ENCODE peak calls at places on chromosomes 16 and 17, in seven cellular contexts. N is mucosa of descending colon; E is GM19239; V is left cardiac atrium; S is stimulated activated CD8-positive, alpha-beta memory T cell treated with anti-CD3 and anti-CD28 coated beads, Interleukin-4, amount 100 ng/mL, for 4 hours; R is T-helper 22 cell; G is neuronal stem cell. X is an unnamed sample.

GRCh38 chr16:15782573-15783365 is 74.1 kb downstream of the MYH11 start:
- DNase-seq in G (no peak), N (no peak), S (no peak), E (no peak), V (no peak), R (no peak), X (no peak)

GRCh38 chr17:68519911-68520310 is 7.7 kb downstream of the PRKAR1A start:
- DNase-seq in G (no peak), N (no peak), R (no peak), S (no peak), V (no peak), E (no peak), X (no peak)

GRCh38 chr16:85248857-85249256 is 136.6 kb upstream of the CIBAR2 start:
- DNase-seq in S (no peak), N (no peak), R (no peak), V (no peak), E (no peak), G (no peak), X (no peak)

GRCh38 chr16:81410643-81411235 is 33.9 kb upstream of the CMIP start:
- DNase-seq in G (no peak), S (no peak), N (no peak), R (no peak), V (no peak), E (no peak), X (no peak)

GRCh38 chr17:79671387-79671752 is 59.4 kb upstream of the ENPP7 start:
- DNase-seq in G (no peak), S (no peak), N (no peak), R (no peak), V (no peak), E (no peak), X (no peak)

GRCh38 chr17:40819528-40820125 is 2.8 kb downstream of the KRT10 start:
- DNase-seq in E (no peak), G (no peak), S (no peak), R (no peak), V (no peak), N (no peak), X (no peak)

GRCh38 chr16:8678068-8678927 is 3.9 kb downstream of the ABAT start:
- DNase-seq in G (no peak), S (no peak), V (no peak), R (no peak), N (no peak), E (no peak), X (no peak)

GRCh38 chr16:46427340-46428107 is 193.7 kb downstream of the SHCBP1 start:
- DNase-seq in S (no peak), G (no peak), V (no peak), R (no peak), N (no peak), E (no peak), X (no peak)

GRCh38 chr17:39928868-39929651 is 1.5 kb downstream of the LRRC3C start:
- DNase-seq in N (no peak), V (no peak), G (no peak), E (no peak), R (no peak), S (no peak), X (no peak)

GRCh38 chr16:84450176-84450865 is 54.1 kb downstream of the MEAK7 start:
- DNase-seq in V (no peak), S (no peak), G (no peak), N (no peak), E (no peak), R (no peak), X (no peak)

GRCh38 chr16:83738926-83739503 is 68.8 kb upstream of the HSBP1 start:
- DNase-seq in G (no peak), S (no peak), N (no peak), V (no peak), R (no peak), E (no peak), X (no peak)

GRCh38 chr16:9081183-9081582 is 10.3 kb upstream of the HAPSTR1 start:
- DNase-seq in R (no peak), E (no peak), V (no peak), G (no peak), N (no peak), S (no peak), X (no peak)

GRCh38 chr16:30335598-30336474 is 19.3 kb downstream of the CD2BP2 start:
- DNase-seq in G (no peak), S (no peak), N (peak; percentile 42), R (peak; percentile 21), E (no peak), V (no peak), X (no peak)

GRCh38 chr17:66255112-66255511 is 25.9 kb upstream of the APOH start:
- DNase-seq in R (peak; percentile 2), V (no peak), S (no peak), G (peak; percentile 37), E (no peak), N (peak; percentile 64), X (no peak)

GRCh38 chr17:75689441-75689873 is 22.3 kb downstream of the SAP30BP start:
- DNase-seq in V (no peak), N (no peak), G (no peak), E (peak; percentile 49), R (no peak), S (no peak), X (no peak)

GRCh38 chr16:75074920-75075687 is 41.5 kb downstream of the LDHD start:
- DNase-seq in G (no peak), E (peak; percentile 73), S (peak; percentile 64), N (peak; percentile 63), V (peak; percentile 64), R (peak; percentile 83), X (peak; percentile 72)

GRCh38 chr17:74641949-74642298 is 18.4 kb upstream of the CD300E start:
- DNase-seq in G (no peak), E (no peak), N (no peak), S (no peak), V (no peak), R (no peak), X (no peak)

GRCh38 chr17:50685334-50685665 is 22.4 kb downstream of the ANKRD40 start:
- DNase-seq in S (no peak), V (no peak), R (no peak), E (no peak), G (no peak), N (no peak), X (no peak)

GRCh38 chr17:77501101-77501566 is 360.4 kb downstream of the SEC14L1 start:
- DNase-seq in N (no peak), R (no peak), V (no peak), S (no peak), E (no peak), G (no peak), X (no peak)

GRCh38 chr17:50062323-50063243 is 6.7 kb downstream of the ITGA3 start:
- DNase-seq in R (no peak), E (no peak), S (no peak), N (peak; percentile 89), G (no peak), V (peak; percentile 83), X (peak; percentile 89)

GRCh38 chr16:48499822-48500440 is 110.0 kb downstream of the N4BP1 start:
- DNase-seq in R (no peak), N (peak; percentile 52), S (no peak), E (no peak), V (peak; percentile 55), G (no peak), X (no peak)

GRCh38 chr16:56462064-56462796 is 10.9 kb downstream of the OGFOD1 start:
- DNase-seq in E (no peak), N (no peak), R (no peak), S (no peak), G (no peak), V (no peak), X (no peak)

X was measured in Right ventricle myocardium inferior.